ENCODE peak calls at places on chromosomes 11 and 22, in ten cellular contexts. T, Z, G, A, N, M, Y, I, P and F are unnamed samples.

GRCh38 chr22:46021577-46021976 is 44.6 kb upstream of the WNT7B start:
- DNase-seq in N (peak), P (no peak), Z (peak), M (no peak), T (no peak), I (no peak), A (peak), Y (no peak), G (peak), F (no peak)

GRCh38 chr11:120089036-120090001 is 48.6 kb downstream of the TRIM29 start:
- DNase-seq in T (no peak), Y (no peak), Z (no peak), I (no peak), G (peak), P (no peak), A (no peak), M (no peak), N (no peak), F (no peak)

GRCh38 chr11:29131055-29131454 is 885.8 kb downstream of the KCNA4 start:
- DNase-seq in G (no peak), N (no peak), P (no peak), T (no peak), Y (no peak), I (no peak), M (no peak), A (no peak), Z (no peak), F (no peak)

GRCh38 chr11:75277211-75277805 is 36.7 kb downstream of the TPBGL start:
- DNase-seq in G (peak), N (peak), T (no peak), P (no peak), A (peak), I (no peak), Y (no peak), Z (no peak), M (peak), F (no peak)

GRCh38 chr11:47784785-47785381 is 17.7 kb upstream of the FNBP4 start:
- DNase-seq in Y (no peak), I (no peak), M (no peak), P (no peak), T (no peak), N (no peak), G (no peak), A (no peak), Z (no peak), F (no peak)

GRCh38 chr22:30219049-30219448 is 27.5 kb downstream of the LIF start:
- DNase-seq in P (no peak), Y (no peak), A (no peak), N (no peak), I (no peak), M (no peak), G (no peak), Z (no peak), T (no peak), F (no peak)

GRCh38 chr11:11975201-11976092 is 33.0 kb downstream of the DKK3 start:
- DNase-seq in T (no peak), Z (no peak), N (no peak), P (no peak), Y (peak), A (no peak), G (peak), M (no peak), I (no peak), F (no peak)

GRCh38 chr11:122745111-122745510 is 89.6 kb downstream of the UBASH3B start:
- DNase-seq in Z (no peak), M (no peak), N (no peak), G (no peak), P (no peak), Y (no peak), T (no peak), I (no peak), A (no peak), F (no peak)

GRCh38 chr11:67490727-67491065 is 7.9 kb downstream of the AIP start:
- DNase-seq in I (no peak), Y (no peak), P (no peak), T (no peak), N (no peak), G (no peak), M (no peak), A (peak), Z (no peak), F (no peak)

GRCh38 chr11:16047073-16047472 is 309.3 kb downstream of the SOX6 start:
- DNase-seq in Y (no peak), N (no peak), P (no peak), I (no peak), Z (no peak), G (no peak), A (no peak), T (no peak), M (no peak), F (no peak)

GRCh38 chr11:126949066-126949945 is 51.3 kb downstream of the KIRREL3 start:
- DNase-seq in Y (no peak), A (no peak), I (peak), Z (no peak), P (no peak), G (no peak), T (peak), M (no peak), N (no peak), F (no peak)

GRCh38 chr11:45097721-45098493 is 48.5 kb upstream of the PRDM11 start:
- DNase-seq in A (peak), T (peak), G (no peak), M (peak), I (peak), Z (peak), P (peak), Y (peak), N (peak), F (peak)

GRCh38 chr11:120611576-120611975 is 100.0 kb downstream of the GRIK4 start:
- DNase-seq in I (no peak), A (no peak), Z (no peak), M (no peak), T (no peak), P (no peak), N (no peak), G (no peak), Y (no peak), F (no peak)

GRCh38 chr11:66012371-66012945 is 650 bp downstream of the CST6 start:
- DNase-seq in I (no peak), M (no peak), G (no peak), P (no peak), T (no peak), Z (no peak), Y (no peak), N (no peak), A (peak), F (no peak)

GRCh38 chr11:66011785-66012303 is at the start of gene CST6:
- DNase-seq in I (no peak), Y (peak), N (no peak), G (peak), Z (no peak), T (no peak), A (peak), P (no peak), M (no peak), F (no peak)

GRCh38 chr11:111438846-111439520 is 59.9 kb upstream of the POU2AF1 start:
- DNase-seq in N (no peak), P (no peak), T (no peak), A (no peak), I (no peak), M (no peak), G (no peak), Y (no peak), Z (peak), F (no peak)

GRCh38 chr11:63761870-63762661 is 6.5 kb downstream of the ZFTA start:
- DNase-seq in M (peak), P (no peak), N (no peak), Z (peak), Y (peak), A (peak), G (no peak), T (no peak), I (no peak), F (peak)

GRCh38 chr11:113546757-113547507 is 71.7 kb upstream of the DRD2 start:
- DNase-seq in Y (no peak), G (no peak), N (no peak), Z (no peak), M (no peak), P (no peak), I (peak), T (peak), A (no peak), F (no peak)

GRCh38 chr11:14248577-14248976 is 110.4 kb downstream of the RRAS2 start:
- DNase-seq in N (no peak), Y (no peak), I (no peak), P (no peak), G (no peak), Z (no peak), T (no peak), A (no peak), M (no peak), F (peak)

GRCh38 chr11:37804666-37805065 is 1206.6 kb upstream of the RAG2 start:
- DNase-seq in G (no peak), N (no peak), P (no peak), I (no peak), Y (no peak), M (no peak), T (no peak), A (no peak), Z (no peak), F (no peak)

GRCh38 chr11:127157225-127157624 is 156.7 kb upstream of the KIRREL3 start:
- DNase-seq in Z (no peak), T (no peak), M (no peak), Y (no peak), G (no peak), N (no peak), A (no peak), P (no peak), I (no peak), F (no peak)

GRCh38 chr22:46593211-46593676 is 26.9 kb upstream of the GRAMD4 start:
- DNase-seq in M (peak), G (peak), Y (no peak), T (no peak), A (peak), I (no peak), Z (peak), P (no peak), N (no peak), F (no peak)

GRCh38 chr11:72578991-72579815 is 95.0 kb downstream of the PDE2A start:
- DNase-seq in A (no peak), P (no peak), G (peak), M (no peak), N (no peak), T (no peak), Z (peak), Y (no peak), I (no peak), F (no peak)

GRCh38 chr11:35012467-35013191 is 96.2 kb downstream of the PDHX start:
- DNase-seq in N (no peak), Y (no peak), A (no peak), Z (no peak), T (no peak), P (no peak), M (no peak), G (no peak), I (no peak), F (no peak)

GRCh38 chr22:48171294-48171693 is 1408.8 kb downstream of the TBC1D22A start:
- DNase-seq in P (no peak), A (no peak), G (no peak), M (no peak), Z (no peak), N (no peak), I (no peak), T (no peak), Y (no peak), F (no peak)

GRCh38 chr11:129788278-129788677 is 27.4 kb upstream of the TMEM45B start:
- DNase-seq in P (no peak), N (no peak), Y (no peak), I (no peak), T (no peak), M (no peak), G (no peak), Z (no peak), A (no peak), F (no peak)

GRCh38 chr11:33234397-33235168 is 22.6 kb upstream of the HIPK3 start:
- DNase-seq in N (no peak), T (no peak), P (no peak), G (no peak), M (no peak), Y (no peak), A (no peak), Z (no peak), I (no peak), F (no peak)

GRCh38 chr11:2524446-2525165 is 79.8 kb downstream of the KCNQ1 start:
- DNase-seq in T (no peak), A (peak), N (peak), P (no peak), G (peak), I (peak), Z (peak), M (peak), Y (no peak), F (no peak)

GRCh38 chr22:39520054-39520873 is at the start of gene ATF4:
- DNase-seq in M (peak), N (peak), T (peak), Y (peak), I (peak), P (peak), Z (peak), A (peak), G (peak), F (peak)

GRCh38 chr11:114197799-114198500 is 98.2 kb upstream of the NNMT start:
- DNase-seq in T (peak), A (peak), P (no peak), M (peak), Y (no peak), N (no peak), I (no peak), G (peak), Z (peak), F (no peak)

GRCh38 chr11:73225001-73225686 is 7.1 kb downstream of the P2RY2 start:
- DNase-seq in P (no peak), A (peak), Y (no peak), G (peak), T (no peak), M (no peak), I (no peak), N (no peak), Z (no peak), F (no peak)

GRCh38 chr22:19242699-19243098 is 48.8 kb downstream of the CLTCL1 start:
- DNase-seq in N (no peak), M (no peak), A (no peak), Y (no peak), Z (no peak), T (no peak), P (no peak), G (no peak), I (no peak), F (no peak)

GRCh38 chr22:29710922-29711593 is 8.7 kb upstream of the CABP7 start:
- DNase-seq in I (no peak), N (no peak), G (no peak), A (no peak), M (no peak), Y (no peak), P (no peak), Z (peak), T (no peak), F (no peak)

GRCh38 chr22:48885919-48886305 is 941.8 kb downstream of the BRD1 start:
- DNase-seq in Z (no peak), T (no peak), N (no peak), A (peak), I (peak), P (no peak), Y (no peak), M (no peak), G (peak), F (no peak)

GRCh38 chr11:78210000-78210608 is 21.4 kb downstream of the USP35 start:
- DNase-seq in G (peak), M (no peak), Z (no peak), Y (no peak), T (no peak), N (peak), P (no peak), A (no peak), I (no peak), F (no peak)

GRCh38 chr11:19670030-19670761 is 42.4 kb upstream of the NAV2 start:
- DNase-seq in I (no peak), N (no peak), Y (no peak), P (peak), A (no peak), Z (no peak), M (peak), T (peak), G (no peak), F (no peak)

GRCh38 chr11:117371453-117371852 is 43.8 kb downstream of the CEP164 start:
- DNase-seq in N (no peak), M (no peak), P (no peak), Z (no peak), G (no peak), T (no peak), I (no peak), Y (no peak), A (no peak), F (no peak)

GRCh38 chr22:50470491-50470890 is 4.3 kb downstream of the SBF1 start:
- DNase-seq in G (no peak), Z (peak), N (no peak), I (no peak), Y (no peak), P (no peak), A (no peak), M (no peak), T (no peak), F (no peak)

DNA sequence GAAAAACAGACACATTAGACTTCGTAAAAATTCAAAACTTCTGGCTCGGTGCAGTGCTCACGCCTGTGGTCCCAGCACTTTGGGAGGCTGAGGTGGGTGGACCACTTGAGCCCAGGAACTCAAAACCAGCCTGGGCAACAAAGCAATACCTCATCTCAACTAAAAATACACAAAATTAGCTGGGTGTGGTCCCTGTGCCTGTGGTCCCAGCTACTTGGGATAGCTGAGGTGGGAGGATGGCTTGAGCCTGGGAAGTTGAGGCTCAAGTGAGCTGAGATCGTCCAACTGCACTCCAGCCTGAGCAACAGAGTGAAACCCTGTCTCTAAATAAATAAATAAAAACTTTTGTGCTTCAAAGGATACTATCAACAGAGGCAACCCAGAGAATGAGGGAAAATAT is 23.7 kb downstream of the YPEL1 start:
- DNase-seq in M (no peak), P (no peak), Z (no peak), N (no peak), A (no peak), G (no peak), Y (no peak), T (no peak), I (no peak), F (no peak)
- H3K27ac ChIP-seq in M (no peak), P (no peak), Z (no peak), N (no peak), A (no peak), G (no peak), Y (no peak), T (no peak), I (peak), F (no peak)

GRCh38 chr11:59144096-59144495 is 1.4 kb downstream of the FAM111A start:
- DNase-seq in Y (no peak), A (no peak), T (no peak), M (no peak), P (no peak), I (no peak), Z (no peak), G (no peak), N (no peak), F (no peak)
- H3K27ac ChIP-seq in Y (no peak), A (peak), T (peak), M (peak), P (peak), I (peak), Z (peak), G (peak), N (peak), F (no peak)

DNA sequence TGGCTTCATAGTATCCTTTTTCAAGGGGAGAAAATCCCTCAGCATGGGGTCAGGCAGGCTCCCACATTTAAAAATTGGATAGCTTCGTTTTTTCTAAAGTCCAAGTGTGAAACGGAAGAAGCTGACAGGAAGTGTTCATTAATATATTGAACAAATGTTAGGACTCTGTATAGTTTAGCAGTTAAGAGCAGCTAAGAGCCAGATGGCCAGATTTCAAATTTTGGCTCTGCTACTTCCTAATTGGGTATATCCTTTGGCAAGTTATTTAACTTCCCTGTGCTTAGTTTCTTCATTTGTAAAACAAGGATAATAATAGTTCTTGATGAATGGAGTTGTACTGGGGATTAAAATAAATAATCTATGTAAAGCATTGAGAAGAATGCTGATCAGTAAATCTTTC is 354.9 kb upstream of the FAT3 start:
- DNase-seq in A (no peak), T (no peak), P (no peak), G (no peak), I (no peak), M (no peak), N (no peak), Y (no peak), Z (no peak), F (no peak)
- H3K27ac ChIP-seq in A (no peak), T (no peak), P (no peak), G (no peak), I (no peak), M (no peak), N (no peak), Y (no peak), Z (no peak), F (no peak)

GRCh38 chr11:831132-831864 is 1.5 kb upstream of the CD151 start:
- DNase-seq in I (no peak), Y (no peak), A (no peak), T (no peak), N (no peak), Z (no peak), P (no peak), M (no peak), G (no peak), F (no peak)
- H3K27ac ChIP-seq in I (no peak), Y (no peak), A (no peak), T (no peak), N (no peak), Z (no peak), P (peak), M (no peak), G (no peak), F (no peak)

GRCh38 chr22:23834830-23835772 is 3.7 kb downstream of the DERL3 start:
- DNase-seq in I (no peak), A (peak), Z (peak), N (no peak), G (peak), P (no peak), M (no peak), T (no peak), Y (no peak), F (no peak)
- H3K27ac ChIP-seq in I (no peak), A (no peak), Z (no peak), N (peak), G (no peak), P (no peak), M (peak), T (no peak), Y (no peak), F (no peak)

GRCh38 chr22:25064894-25065560 is 112.5 kb downstream of the KIAA1671 start:
- DNase-seq in N (no peak), Z (no peak), G (no peak), A (no peak), P (no peak), M (peak), Y (no peak), T (no peak), I (no peak), F (no peak)
- H3K27ac ChIP-seq in N (no peak), Z (no peak), G (no peak), A (no peak), P (no peak), M (peak), Y (no peak), T (no peak), I (no peak), F (no peak)

GRCh38 chr11:26947379-26947844 is 46.5 kb upstream of the FIBIN start:
- DNase-seq in N (no peak), M (peak), P (peak), I (peak), Y (no peak), G (no peak), A (no peak), T (peak), Z (peak), F (no peak)
- H3K27ac ChIP-seq in N (peak), M (peak), P (no peak), I (peak), Y (no peak), G (no peak), A (no peak), T (peak), Z (peak), F (no peak)

DNA sequence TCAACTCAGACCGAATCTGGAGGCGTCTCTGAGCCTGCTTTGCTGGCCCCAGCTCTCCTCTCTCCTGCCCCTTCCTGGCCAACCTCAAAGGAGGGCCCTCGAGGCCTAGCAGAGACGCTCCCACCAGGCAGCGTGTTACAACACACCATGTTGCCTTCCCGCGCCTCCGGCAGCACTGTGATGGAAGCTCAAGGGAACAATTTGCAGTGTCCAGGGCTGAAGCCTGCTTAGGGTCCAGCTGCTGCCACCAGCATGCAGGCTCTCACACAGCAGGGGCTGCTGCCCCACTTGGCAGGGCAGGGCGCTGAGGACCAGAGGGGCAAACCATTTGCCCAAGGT is 18.5 kb downstream of the LINC01488 start:
- DNase-seq in P (no peak), G (peak), Y (no peak), T (no peak), N (no peak), I (no peak), Z (no peak), M (no peak), A (no peak), F (no peak)
- H3K27ac ChIP-seq in P (no peak), G (no peak), Y (no peak), T (no peak), N (no peak), I (no peak), Z (no peak), M (no peak), A (no peak), F (no peak)

GRCh38 chr22:36331306-36331911 is 56.4 kb downstream of the MYH9 start:
- DNase-seq in A (peak), P (peak), I (peak), M (peak), Y (no peak), G (peak), Z (peak), N (no peak), T (peak), F (no peak)
- H3K27ac ChIP-seq in A (peak), P (peak), I (peak), M (peak), Y (peak), G (peak), Z (peak), N (peak), T (peak), F (peak)